ENCODE peak calls at places on chromosomes 2 and 18, in four cellular contexts. One of them, this sample, is unnamed. For H3K4me1 and H3K9me3, the result is how much of the 10 kb centered on the place peaks cover.

GRCh38 chr18:79438581-79438980 is 42.9 kb downstream of the NFATC1 start:
- DNase-seq in GM23248: no peak
- DNase-seq in A549: no peak
- DNase-seq in neuronal stem cell: no peak
- DNase-seq in this sample: no peak

GRCh38 chr18:3254725-3255124 is 7.1 kb downstream of the MYL12A start:
- DNase-seq in neuronal stem cell: no peak
- DNase-seq in A549: no peak
- DNase-seq in GM23248: no peak
- DNase-seq in this sample: no peak

GRCh38 chr2:31258351-31258750 is 24.4 kb downstream of the EHD3 start:
- DNase-seq in neuronal stem cell: no peak
- DNase-seq in A549: no peak
- DNase-seq in GM23248: no peak
- DNase-seq in this sample: no peak

GRCh38 chr18:78390348-78390929 is 589.2 kb upstream of the SALL3 start:
- DNase-seq in A549: no peak
- DNase-seq in GM23248: no peak
- DNase-seq in neuronal stem cell: no peak
- DNase-seq in this sample: no peak

GRCh38 chr2:99382163-99382562 is 45.0 kb downstream of the EIF5B start:
- DNase-seq in A549: no peak
- DNase-seq in neuronal stem cell: no peak
- DNase-seq in GM23248: no peak
- DNase-seq in this sample: peak

GRCh38 chr2:10305254-10305635 is 2.5 kb downstream of the HPCAL1 start:
- DNase-seq in A549: no peak
- DNase-seq in neuronal stem cell: no peak
- DNase-seq in GM23248: peak
- DNase-seq in this sample: no peak

GRCh38 chr2:212956665-212957064 is 194.7 kb downstream of the IKZF2 start:
- DNase-seq in A549: no peak
- DNase-seq in neuronal stem cell: no peak
- DNase-seq in GM23248: no peak
- DNase-seq in this sample: no peak

GRCh38 chr2:167862787-167863186 is 384.6 kb downstream of the STK39 start:
- DNase-seq in A549: no peak
- DNase-seq in neuronal stem cell: no peak
- DNase-seq in GM23248: peak
- DNase-seq in this sample: no peak

GRCh38 chr2:240900141-240900860 is 4.3 kb upstream of the MAB21L4 start:
- DNase-seq in neuronal stem cell: no peak
- DNase-seq in GM23248: no peak
- DNase-seq in A549: no peak
- DNase-seq in this sample: no peak

GRCh38 chr2:240571314-240571973 is 3.2 kb downstream of the RNPEPL1 start:
- DNase-seq in GM23248: no peak
- DNase-seq in neuronal stem cell: no peak
- DNase-seq in A549: no peak
- DNase-seq in this sample: no peak

GRCh38 chr18:46337206-46337710 is 233.1 kb downstream of the HAUS1 start:
- DNase-seq in neuronal stem cell: no peak
- DNase-seq in A549: no peak
- DNase-seq in GM23248: no peak
- DNase-seq in this sample: no peak

GRCh38 chr2:25039126-25039525 is 2.8 kb upstream of the EFR3B start:
- DNase-seq in neuronal stem cell: no peak
- DNase-seq in GM23248: no peak
- DNase-seq in A549: no peak
- DNase-seq in this sample: no peak

GRCh38 chr2:172348555-172349288 is 78.7 kb upstream of the ITGA6 start:
- DNase-seq in A549: no peak
- DNase-seq in neuronal stem cell: no peak
- DNase-seq in GM23248: no peak
- DNase-seq in this sample: no peak

GRCh38 chr18:46283268-46283667 is 179.1 kb downstream of the HAUS1 start:
- DNase-seq in neuronal stem cell: no peak
- DNase-seq in A549: no peak
- DNase-seq in GM23248: peak
- DNase-seq in this sample: no peak

GRCh38 chr2:230969673-230970015 is 26.3 kb upstream of the SPATA3 start:
- DNase-seq in A549: no peak
- DNase-seq in neuronal stem cell: no peak
- DNase-seq in GM23248: no peak
- DNase-seq in this sample: no peak

GRCh38 chr2:187581125-187581896 is 27.1 kb upstream of the TFPI start:
- DNase-seq in neuronal stem cell: peak
- DNase-seq in A549: peak
- DNase-seq in GM23248: peak
- DNase-seq in this sample: peak

GRCh38 chr2:100126172-100126571 is 16.2 kb downstream of the AFF3 start:
- DNase-seq in A549: no peak
- DNase-seq in GM23248: no peak
- DNase-seq in neuronal stem cell: no peak
- DNase-seq in this sample: no peak

GRCh38 chr2:64605991-64606494 is 47.7 kb downstream of the SERTAD2 start:
- DNase-seq in neuronal stem cell: no peak
- DNase-seq in GM23248: no peak
- DNase-seq in A549: no peak
- DNase-seq in this sample: no peak

GRCh38 chr2:222423186-222423585 is 1.2 kb upstream of the SGPP2 start:
- DNase-seq in A549: no peak
- DNase-seq in neuronal stem cell: no peak
- DNase-seq in GM23248: no peak
- DNase-seq in this sample: no peak

GRCh38 chr18:29271496-29271895 is 1094.6 kb upstream of the CDH2 start:
- DNase-seq in neuronal stem cell: no peak
- DNase-seq in GM23248: no peak
- DNase-seq in A549: no peak
- DNase-seq in this sample: no peak

GRCh38 chr2:86243950-86244733 is 44.9 kb downstream of the MRPL35 start:
- DNase-seq in A549: no peak
- DNase-seq in neuronal stem cell: no peak
- DNase-seq in GM23248: no peak
- DNase-seq in this sample: no peak

GRCh38 chr2:81658227-81658626 is 1353.7 kb upstream of the LRRTM1 start:
- DNase-seq in GM23248: peak
- DNase-seq in neuronal stem cell: no peak
- DNase-seq in A549: peak
- DNase-seq in this sample: no peak

GRCh38 chr2:239689410-239689809 is 288.6 kb upstream of the HDAC4 start:
- DNase-seq in neuronal stem cell: no peak
- DNase-seq in GM23248: no peak
- DNase-seq in A549: no peak
- DNase-seq in this sample: no peak

GRCh38 chr2:207245526-207245925 is 79.8 kb upstream of the KLF7 start:
- DNase-seq in neuronal stem cell: no peak
- DNase-seq in GM23248: no peak
- DNase-seq in A549: no peak
- DNase-seq in this sample: no peak

DNA sequence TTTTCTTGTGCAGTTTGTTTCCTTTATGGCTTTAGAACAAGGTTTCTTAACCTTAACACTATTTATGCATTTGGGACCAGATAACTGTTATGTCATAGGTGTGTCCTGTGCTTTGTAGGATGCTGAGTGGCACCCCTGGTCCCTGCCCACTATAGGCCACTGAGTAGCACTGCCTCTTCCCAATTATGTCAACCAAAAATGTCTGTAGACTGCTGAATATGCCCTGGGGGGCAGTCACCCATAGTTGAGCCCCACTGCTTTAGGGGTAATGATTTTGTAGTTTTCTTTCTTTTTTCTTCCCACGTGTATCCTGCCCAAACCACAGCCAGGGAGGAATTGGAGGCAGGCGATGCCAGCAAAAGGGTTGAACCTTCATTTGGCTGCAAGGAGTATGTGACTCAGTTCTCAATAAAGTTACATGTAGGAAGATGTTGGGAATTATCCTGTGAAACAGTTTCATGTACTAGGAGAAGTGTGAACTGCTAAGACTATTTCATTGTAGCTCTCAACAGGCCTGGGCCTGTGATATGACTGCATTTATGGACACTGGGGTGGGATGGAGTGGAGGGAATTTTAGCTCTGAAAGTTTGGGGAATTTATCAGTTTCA is 65.7 kb downstream of the FMNL2 start:
- DNase-seq in GM23248: peak
- DNase-seq in neuronal stem cell: no peak
- DNase-seq in A549: no peak
- DNase-seq in this sample: no peak
- H3K4me1 ChIP-seq in GM23248: under half
- H3K4me1 ChIP-seq in neuronal stem cell: under half
- H3K4me1 ChIP-seq in A549: half or more
- H3K4me1 ChIP-seq in this sample: under half

GRCh38 chr18:23203891-23204432 is 68.7 kb downstream of the CABLES1 start:
- DNase-seq in A549: no peak
- DNase-seq in neuronal stem cell: no peak
- DNase-seq in GM23248: no peak
- DNase-seq in this sample: no peak
- H3K9me3 ChIP-seq in A549: under half
- H3K9me3 ChIP-seq in neuronal stem cell: under half
- H3K9me3 ChIP-seq in GM23248: under half
- H3K9me3 ChIP-seq in this sample: under half

GRCh38 chr18:36457683-36458082 is 160.2 kb downstream of the FHOD3 start:
- DNase-seq in GM23248: no peak
- DNase-seq in neuronal stem cell: no peak
- DNase-seq in A549: no peak
- DNase-seq in this sample: no peak
- H3K4me1 ChIP-seq in GM23248: under half
- H3K4me1 ChIP-seq in neuronal stem cell: under half
- H3K4me1 ChIP-seq in A549: under half
- H3K4me1 ChIP-seq in this sample: under half

GRCh38 chr2:83516503-83516902 is 942.6 kb downstream of the SUCLG1 start:
- DNase-seq in GM23248: no peak
- DNase-seq in neuronal stem cell: no peak
- DNase-seq in A549: no peak
- DNase-seq in this sample: no peak
- H3K9me3 ChIP-seq in GM23248: under half
- H3K9me3 ChIP-seq in neuronal stem cell: under half
- H3K9me3 ChIP-seq in A549: under half
- H3K9me3 ChIP-seq in this sample: under half

GRCh38 chr2:47302308-47302707 is 100.6 kb upstream of the MSH2 start:
- DNase-seq in neuronal stem cell: no peak
- DNase-seq in A549: no peak
- DNase-seq in GM23248: no peak
- DNase-seq in this sample: no peak

GRCh38 chr2:47301731-47302130 is 101.2 kb upstream of the MSH2 start:
- DNase-seq in A549: no peak
- DNase-seq in neuronal stem cell: no peak
- DNase-seq in GM23248: no peak
- DNase-seq in this sample: no peak

GRCh38 chr2:47300081-47300480 is 102.9 kb upstream of the MSH2 start:
- DNase-seq in neuronal stem cell: no peak
- DNase-seq in GM23248: no peak
- DNase-seq in A549: no peak
- DNase-seq in this sample: peak

GRCh38 chr2:47300609-47301276 is 102.2 kb upstream of the MSH2 start:
- DNase-seq in A549: no peak
- DNase-seq in GM23248: no peak
- DNase-seq in neuronal stem cell: no peak
- DNase-seq in this sample: no peak

DNA sequence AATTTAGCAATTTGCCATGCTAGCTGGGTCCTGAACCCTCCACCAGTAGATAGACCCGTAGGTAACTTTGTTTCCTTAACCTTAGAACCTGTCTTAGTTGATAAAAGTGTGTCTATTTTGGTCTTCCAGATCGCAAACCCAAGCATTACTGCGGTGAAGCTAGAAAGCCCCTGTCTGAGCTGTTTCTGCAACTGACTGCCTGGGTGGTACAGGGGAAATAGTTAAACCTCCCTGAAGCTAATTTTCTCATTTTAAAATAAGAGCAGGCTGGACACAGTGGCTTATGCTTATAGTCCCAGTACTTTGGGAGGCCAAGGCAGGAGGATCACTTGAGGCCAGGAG is 101.7 kb upstream of the MSH2 start:
- DNase-seq in GM23248: no peak
- DNase-seq in neuronal stem cell: no peak
- DNase-seq in A549: no peak
- DNase-seq in this sample: no peak
- H3K4me1 ChIP-seq in GM23248: under half
- H3K4me1 ChIP-seq in neuronal stem cell: under half
- H3K4me1 ChIP-seq in A549: half or more
- H3K4me1 ChIP-seq in this sample: half or more

GRCh38 chr2:160068906-160069305 is 6.5 kb upstream of the PLA2R1 start:
- DNase-seq in neuronal stem cell: no peak
- DNase-seq in GM23248: no peak
- DNase-seq in A549: no peak
- DNase-seq in this sample: no peak
- H3K9me3 ChIP-seq in neuronal stem cell: under half
- H3K9me3 ChIP-seq in GM23248: under half
- H3K9me3 ChIP-seq in A549: under half
- H3K9me3 ChIP-seq in this sample: under half

GRCh38 chr2:37356299-37356698 is 11.9 kb downstream of the QPCT start:
- DNase-seq in A549: no peak
- DNase-seq in neuronal stem cell: no peak
- DNase-seq in GM23248: no peak
- DNase-seq in this sample: no peak

GRCh38 chr2:37357461-37358008 is 13.1 kb downstream of the QPCT start:
- DNase-seq in GM23248: peak
- DNase-seq in A549: no peak
- DNase-seq in neuronal stem cell: no peak
- DNase-seq in this sample: no peak

GRCh38 chr2:37357053-37357452 is 12.6 kb downstream of the QPCT start:
- DNase-seq in A549: no peak
- DNase-seq in neuronal stem cell: no peak
- DNase-seq in GM23248: peak
- DNase-seq in this sample: no peak

GRCh38 chr2:37354571-37354970 is 10.1 kb downstream of the QPCT start:
- DNase-seq in A549: no peak
- DNase-seq in GM23248: no peak
- DNase-seq in neuronal stem cell: no peak
- DNase-seq in this sample: no peak

DNA sequence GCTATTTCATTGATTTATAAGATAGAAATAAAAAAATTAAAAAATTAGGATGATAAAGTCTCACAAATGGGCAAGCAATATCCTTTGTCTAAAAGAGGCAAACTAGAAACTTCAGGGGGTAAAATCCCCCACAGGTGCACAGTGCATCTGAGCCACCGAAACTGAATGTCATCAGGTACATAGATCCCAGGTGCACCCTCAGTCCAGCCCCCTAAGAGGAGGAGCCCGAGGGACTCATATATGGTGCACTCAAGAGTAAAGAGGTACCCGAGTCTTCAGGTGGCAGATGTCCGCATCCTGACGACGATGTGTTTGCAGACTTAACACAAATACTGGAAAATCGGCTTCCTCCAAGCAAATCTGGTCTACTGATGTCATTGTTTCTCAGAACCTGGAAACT is 11.3 kb downstream of the QPCT start:
- DNase-seq in neuronal stem cell: no peak
- DNase-seq in GM23248: no peak
- DNase-seq in A549: no peak
- DNase-seq in this sample: no peak
- H3K4me1 ChIP-seq in neuronal stem cell: under half
- H3K4me1 ChIP-seq in GM23248: under half
- H3K4me1 ChIP-seq in A549: under half
- H3K4me1 ChIP-seq in this sample: under half

This sample was measured in HAP-1.